ENCODE peak calls at places on chromosomes 4 and X, in five cellular contexts. O is T1000; D is naive thymus-derived CD4-positive, alpha-beta T cell; U is amniotic epithelial cell; F is T-helper 17 cell. E is an unnamed sample.

GRCh38 chrX:9873952-9874351 is 87.7 kb downstream of the SHROOM2 start:
- DNase-seq in D (no peak), U (no peak), F (peak), O (no peak), E (peak)

GRCh38 chr4:84652478-84652877 is 69.6 kb downstream of the CDS1 start:
- DNase-seq in D (no peak), O (no peak), F (no peak), U (no peak), E (no peak)

GRCh38 chr4:121096629-121097028 is 24.3 kb upstream of the NDNF start:
- DNase-seq in D (no peak), O (no peak), F (no peak), U (peak), E (peak)

GRCh38 chr4:76160355-76160754 is 12.2 kb upstream of the NUP54 start:
- DNase-seq in F (no peak), U (no peak), O (no peak), D (no peak), E (no peak)

GRCh38 chr4:29553842-29554241 is 1166.3 kb upstream of the PCDH7 start:
- DNase-seq in D (no peak), F (no peak), O (no peak), U (peak), E (no peak)

GRCh38 chrX:151402719-151403390 is 5.8 kb downstream of the VMA21 start:
- DNase-seq in F (no peak), U (no peak), O (no peak), D (no peak), E (peak)

GRCh38 chr4:23237771-23238170 is 545.0 kb downstream of the GBA3 start:
- DNase-seq in U (no peak), O (no peak), D (no peak), F (no peak), E (no peak)

GRCh38 chr4:152408514-152409327 is 127.2 kb downstream of the FBXW7 start:
- DNase-seq in F (no peak), D (no peak), U (peak), O (no peak), E (peak)

GRCh38 chr4:148118179-148118578 is 324.0 kb downstream of the NR3C2 start:
- DNase-seq in U (no peak), O (no peak), F (no peak), D (no peak), E (no peak)

GRCh38 chr4:1206299-1207156 is 34.1 kb upstream of the SPON2 start:
- DNase-seq in F (peak), O (no peak), D (peak), U (no peak), E (no peak)

E was measured in dermis blood vessel endothelial cell.